ENCODE peak calls at places on chromosomes 6 and 20, in ten cellular contexts. One of them, this sample, is unnamed.

GRCh38 chr20:62165762-62166399 is 16.9 kb upstream of the MTG2 start:
- DNase-seq in brain microvascular endothelial cell: no peak
- DNase-seq in fibroblast of mammary gland: peak; percentile 64
- DNase-seq in astrocyte of the spinal cord: no peak
- DNase-seq in CD8-positive, alpha-beta T cell: no peak
- DNase-seq in tibial artery: no peak
- DNase-seq in K562: no peak
- DNase-seq in cardiac muscle cell: peak; percentile 68
- DNase-seq in GM12878: no peak
- DNase-seq in tibial nerve: no peak
- DNase-seq in this sample: no peak

GRCh38 chr6:155056756-155057155 is 61.6 kb downstream of the TIAM2 start:
- DNase-seq in tibial nerve: no peak
- DNase-seq in fibroblast of mammary gland: no peak
- DNase-seq in tibial artery: no peak
- DNase-seq in GM12878: no peak
- DNase-seq in K562: no peak
- DNase-seq in cardiac muscle cell: no peak
- DNase-seq in brain microvascular endothelial cell: no peak
- DNase-seq in CD8-positive, alpha-beta T cell: no peak
- DNase-seq in astrocyte of the spinal cord: no peak
- DNase-seq in this sample: no peak

GRCh38 chr20:23435675-23436539 is 3.6 kb upstream of the CSTL1 start:
- DNase-seq in K562: no peak
- DNase-seq in astrocyte of the spinal cord: no peak
- DNase-seq in fibroblast of mammary gland: no peak
- DNase-seq in tibial nerve: no peak
- DNase-seq in brain microvascular endothelial cell: no peak
- DNase-seq in cardiac muscle cell: peak; percentile 37
- DNase-seq in CD8-positive, alpha-beta T cell: no peak
- DNase-seq in GM12878: no peak
- DNase-seq in tibial artery: peak; percentile 67
- DNase-seq in this sample: no peak

GRCh38 chr20:43750774-43751166 is 24.0 kb upstream of the GTSF1L start:
- DNase-seq in K562: no peak
- DNase-seq in tibial nerve: no peak
- DNase-seq in astrocyte of the spinal cord: no peak
- DNase-seq in brain microvascular endothelial cell: no peak
- DNase-seq in tibial artery: no peak
- DNase-seq in GM12878: no peak
- DNase-seq in fibroblast of mammary gland: no peak
- DNase-seq in cardiac muscle cell: no peak
- DNase-seq in CD8-positive, alpha-beta T cell: no peak
- DNase-seq in this sample: no peak

GRCh38 chr6:84449220-84449619 is 221.8 kb upstream of the CEP162 start:
- DNase-seq in fibroblast of mammary gland: no peak
- DNase-seq in astrocyte of the spinal cord: no peak
- DNase-seq in tibial nerve: no peak
- DNase-seq in tibial artery: no peak
- DNase-seq in brain microvascular endothelial cell: no peak
- DNase-seq in CD8-positive, alpha-beta T cell: no peak
- DNase-seq in cardiac muscle cell: peak; percentile 78
- DNase-seq in GM12878: no peak
- DNase-seq in K562: no peak
- DNase-seq in this sample: no peak

GRCh38 chr20:58980711-58981563 is at the start of gene NELFCD:
- DNase-seq in cardiac muscle cell: peak; percentile 89
- DNase-seq in fibroblast of mammary gland: peak; percentile 68
- DNase-seq in tibial nerve: peak; percentile 80
- DNase-seq in K562: peak; percentile 91
- DNase-seq in GM12878: no peak
- DNase-seq in astrocyte of the spinal cord: peak; percentile 74
- DNase-seq in brain microvascular endothelial cell: peak; percentile 54
- DNase-seq in CD8-positive, alpha-beta T cell: peak; percentile 89
- DNase-seq in tibial artery: peak; percentile 78
- DNase-seq in this sample: no peak

GRCh38 chr6:19841181-19841580 is 4.0 kb downstream of the ID4 start:
- DNase-seq in cardiac muscle cell: peak; percentile 16
- DNase-seq in astrocyte of the spinal cord: no peak
- DNase-seq in K562: no peak
- DNase-seq in brain microvascular endothelial cell: no peak
- DNase-seq in tibial nerve: no peak
- DNase-seq in tibial artery: no peak
- DNase-seq in GM12878: no peak
- DNase-seq in fibroblast of mammary gland: no peak
- DNase-seq in CD8-positive, alpha-beta T cell: no peak
- DNase-seq in this sample: no peak

GRCh38 chr6:66638099-66638498 is 931.1 kb upstream of the EYS start:
- DNase-seq in cardiac muscle cell: peak; percentile 13
- DNase-seq in CD8-positive, alpha-beta T cell: no peak
- DNase-seq in K562: no peak
- DNase-seq in astrocyte of the spinal cord: no peak
- DNase-seq in GM12878: no peak
- DNase-seq in fibroblast of mammary gland: no peak
- DNase-seq in tibial artery: no peak
- DNase-seq in brain microvascular endothelial cell: no peak
- DNase-seq in tibial nerve: no peak
- DNase-seq in this sample: no peak

GRCh38 chr6:2630891-2631458 is 119.7 kb downstream of the MYLK4 start:
- DNase-seq in fibroblast of mammary gland: peak; percentile 91
- DNase-seq in K562: no peak
- DNase-seq in CD8-positive, alpha-beta T cell: no peak
- DNase-seq in tibial artery: no peak
- DNase-seq in GM12878: no peak
- DNase-seq in brain microvascular endothelial cell: peak; percentile 70
- DNase-seq in astrocyte of the spinal cord: peak; percentile 97
- DNase-seq in tibial nerve: no peak
- DNase-seq in cardiac muscle cell: peak; percentile 50
- DNase-seq in this sample: no peak
- H3K4me3 ChIP-seq in fibroblast of mammary gland: no peak overlapping the region
- H3K4me3 ChIP-seq in K562: no peak overlapping the region
- H3K4me3 ChIP-seq in CD8-positive, alpha-beta T cell: no peak overlapping the region
- H3K4me3 ChIP-seq in tibial artery: no peak overlapping the region
- H3K4me3 ChIP-seq in GM12878: no peak overlapping the region
- H3K4me3 ChIP-seq in brain microvascular endothelial cell: no peak overlapping the region
- H3K4me3 ChIP-seq in astrocyte of the spinal cord: no peak overlapping the region
- H3K4me3 ChIP-seq in tibial nerve: no peak overlapping the region
- H3K4me3 ChIP-seq in cardiac muscle cell: no peak overlapping the region
- H3K4me3 ChIP-seq in this sample: no peak overlapping the region

DNA sequence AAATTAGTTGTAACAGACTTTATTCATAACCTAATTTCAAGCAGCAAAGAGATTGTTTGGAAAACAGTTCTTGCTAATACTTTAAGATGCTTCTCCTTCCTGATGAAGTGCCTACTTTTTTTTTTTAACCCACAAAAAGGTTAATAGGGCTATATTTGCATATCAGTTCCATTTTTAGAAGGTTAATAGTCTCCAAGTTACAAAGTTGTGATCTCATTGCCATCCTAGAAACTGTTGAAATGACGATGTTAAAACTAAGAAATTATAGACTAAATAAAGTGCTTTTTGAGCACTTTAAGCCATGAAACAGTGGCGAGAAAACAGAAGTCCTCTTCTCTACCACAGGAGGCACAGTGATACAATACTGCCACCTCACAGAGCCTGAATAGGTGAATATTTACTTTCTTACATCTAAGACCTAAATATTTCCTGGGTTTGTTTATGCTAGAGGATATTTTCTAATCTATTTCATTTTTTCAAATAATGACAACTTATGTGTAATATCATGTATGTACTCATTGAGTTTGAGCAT is 5.3 kb downstream of the RNF144B start:
- DNase-seq in brain microvascular endothelial cell: no peak
- DNase-seq in tibial nerve: no peak
- DNase-seq in GM12878: no peak
- DNase-seq in CD8-positive, alpha-beta T cell: no peak
- DNase-seq in cardiac muscle cell: no peak
- DNase-seq in tibial artery: no peak
- DNase-seq in astrocyte of the spinal cord: no peak
- DNase-seq in fibroblast of mammary gland: no peak
- DNase-seq in K562: no peak
- DNase-seq in this sample: no peak
- TF ChIP-seq CTCF in brain microvascular endothelial cell: no peak
- TF ChIP-seq CTCF in tibial nerve: no peak
- TF ChIP-seq CTCF in GM12878: no peak
- TF ChIP-seq CTCF in CD8-positive, alpha-beta T cell: no peak
- TF ChIP-seq CTCF in cardiac muscle cell: no peak
- TF ChIP-seq CTCF in tibial artery: no peak
- TF ChIP-seq CTCF in astrocyte of the spinal cord: no peak
- TF ChIP-seq CTCF in fibroblast of mammary gland: no peak
- TF ChIP-seq CTCF in K562: no peak
- TF ChIP-seq CTCF in this sample: no peak

DNA sequence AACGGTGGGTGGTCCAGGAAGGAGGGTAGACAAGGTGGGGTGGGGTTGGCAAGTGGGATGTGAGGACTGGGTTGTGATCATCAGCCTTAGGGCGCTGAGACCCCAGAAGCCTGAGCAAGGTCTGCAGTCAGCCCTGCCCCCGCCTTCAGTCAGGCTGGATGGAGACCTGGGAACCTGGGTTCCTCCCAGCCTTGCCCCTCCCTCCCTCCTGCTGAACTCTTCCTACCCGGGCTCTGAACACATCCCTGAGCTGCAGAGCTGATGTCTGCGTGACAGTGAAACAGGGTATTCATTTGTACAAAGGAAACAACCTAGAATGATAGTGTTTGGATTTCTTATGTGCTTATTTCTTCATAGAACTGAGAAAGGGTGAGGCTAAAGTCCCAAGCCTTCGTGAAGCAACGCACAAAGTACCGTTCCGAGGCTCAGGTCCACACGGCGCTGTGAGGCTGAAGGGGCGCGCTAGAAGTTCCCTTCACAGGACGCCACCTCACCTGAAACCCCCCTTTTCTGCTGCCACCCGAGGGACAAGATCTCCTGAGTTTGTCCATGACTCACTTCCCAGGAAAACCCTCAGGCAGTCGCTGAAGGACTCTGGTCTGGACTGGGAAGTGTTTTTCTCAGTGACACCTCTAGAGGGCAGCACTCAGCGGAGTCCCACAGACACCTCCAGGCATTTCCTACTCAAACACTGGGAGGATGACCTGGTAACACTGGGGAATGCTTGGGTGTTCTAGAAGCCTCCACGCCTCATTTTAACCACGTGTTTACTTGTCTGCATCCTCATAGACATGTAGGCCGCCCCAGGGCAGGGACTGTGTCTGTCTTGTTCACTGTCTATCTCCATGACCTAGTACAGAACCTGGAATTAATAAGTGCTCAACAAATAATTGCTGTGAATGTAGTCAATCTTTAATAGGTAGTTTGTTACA is 1.2 kb downstream of the GSTA5 start:
- DNase-seq in GM12878: no peak
- DNase-seq in K562: peak; percentile 72
- DNase-seq in brain microvascular endothelial cell: peak; percentile 61
- DNase-seq in CD8-positive, alpha-beta T cell: peak; percentile 36
- DNase-seq in astrocyte of the spinal cord: peak; percentile 40
- DNase-seq in tibial artery: no peak
- DNase-seq in fibroblast of mammary gland: peak; percentile 73
- DNase-seq in tibial nerve: no peak
- DNase-seq in cardiac muscle cell: peak; percentile 75
- DNase-seq in this sample: no peak
- H3K4me3 ChIP-seq in GM12878: no peak overlapping the region
- H3K4me3 ChIP-seq in K562: no peak overlapping the region
- H3K4me3 ChIP-seq in brain microvascular endothelial cell: no peak overlapping the region
- H3K4me3 ChIP-seq in CD8-positive, alpha-beta T cell: no peak overlapping the region
- H3K4me3 ChIP-seq in astrocyte of the spinal cord: no peak overlapping the region
- H3K4me3 ChIP-seq in tibial artery: no peak overlapping the region
- H3K4me3 ChIP-seq in fibroblast of mammary gland: no peak overlapping the region
- H3K4me3 ChIP-seq in tibial nerve: no peak overlapping the region
- H3K4me3 ChIP-seq in cardiac muscle cell: no peak overlapping the region
- H3K4me3 ChIP-seq in this sample: no peak overlapping the region

DNA sequence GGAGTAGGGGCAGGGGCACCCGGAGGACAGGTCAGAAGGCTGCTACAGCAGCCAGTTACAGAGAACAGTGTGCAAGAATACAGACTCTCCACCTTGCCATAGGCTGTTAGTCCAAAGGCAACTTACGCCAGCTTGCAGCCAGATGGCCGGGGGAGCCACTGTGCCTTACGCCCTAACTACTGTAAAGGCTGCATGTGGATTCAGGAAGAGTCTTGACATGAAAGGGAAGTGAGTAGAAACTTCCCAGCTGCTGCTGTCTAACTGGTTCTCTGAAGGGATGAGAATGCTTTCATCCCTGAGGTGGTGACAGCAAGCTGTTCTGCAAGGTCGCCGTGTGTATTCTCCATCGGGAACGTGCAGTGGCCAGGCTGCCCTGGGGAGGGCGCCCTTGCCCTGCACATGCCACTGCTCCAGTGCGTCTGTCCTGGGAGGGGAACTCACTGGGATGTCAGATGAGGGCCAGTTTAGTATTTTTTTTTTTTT is 46.1 kb downstream of the LYRM4 start:
- DNase-seq in brain microvascular endothelial cell: peak; percentile 52
- DNase-seq in cardiac muscle cell: peak; percentile 94
- DNase-seq in astrocyte of the spinal cord: peak; percentile 39
- DNase-seq in tibial nerve: no peak
- DNase-seq in tibial artery: no peak
- DNase-seq in K562: peak; percentile 77
- DNase-seq in CD8-positive, alpha-beta T cell: no peak
- DNase-seq in fibroblast of mammary gland: peak; percentile 37
- DNase-seq in GM12878: no peak
- DNase-seq in this sample: no peak
- TF ChIP-seq CTCF in brain microvascular endothelial cell: peak; percentile 84
- TF ChIP-seq CTCF in cardiac muscle cell: peak; percentile 85
- TF ChIP-seq CTCF in astrocyte of the spinal cord: peak; percentile 67
- TF ChIP-seq CTCF in tibial nerve: peak; percentile 48
- TF ChIP-seq CTCF in tibial artery: peak; percentile 83
- TF ChIP-seq CTCF in K562: peak; percentile 98
- TF ChIP-seq CTCF in CD8-positive, alpha-beta T cell: no peak
- TF ChIP-seq CTCF in fibroblast of mammary gland: peak; percentile 69
- TF ChIP-seq CTCF in GM12878: peak; percentile 58
- TF ChIP-seq CTCF in this sample: peak; percentile 49